ENCODE peak calls at places on chromosomes 2 and 18, in six cellular contexts. J is RWPE2, M is upper lobe of right lung, H is sigmoid colon, V is uterus, I is PC-9. C is an unnamed sample.

GRCh38 chr2:215782965-215783364 is 230.4 kb downstream of the MREG start:
- DNase-seq in J (no peak), M (no peak), H (no peak), V (no peak), I (no peak), C (no peak)

GRCh38 chr2:102975996-102976636 is 214.3 kb downstream of the TMEM182 start:
- DNase-seq in J (no peak), M (no peak), H (no peak), V (no peak), I (peak), C (no peak)

GRCh38 chr2:15601681-15602080 is 10.0 kb downstream of the DDX1 start:
- DNase-seq in J (no peak), M (no peak), H (no peak), V (no peak), I (no peak), C (no peak)

GRCh38 chr2:190649798-190650390 is 1.0 kb downstream of the NAB1 start:
- DNase-seq in J (no peak), M (no peak), H (no peak), V (no peak), I (no peak), C (no peak)

GRCh38 chr2:174590928-174591648 is 6.5 kb downstream of the WIPF1 start:
- DNase-seq in J (no peak), M (no peak), H (no peak), V (no peak), I (no peak), C (no peak)

GRCh38 chr2:179850188-179850587 is 11.2 kb downstream of the ZNF385B start:
- DNase-seq in J (no peak), M (no peak), H (no peak), V (no peak), I (peak), C (no peak)

GRCh38 chr2:96872591-96873349 is 2.9 kb upstream of the SEMA4C start:
- DNase-seq in J (no peak), M (no peak), H (no peak), V (no peak), I (peak), C (no peak)

GRCh38 chr2:226440119-226440917 is 359.3 kb downstream of the IRS1 start:
- DNase-seq in J (no peak), M (no peak), H (no peak), V (no peak), I (no peak), C (no peak)

GRCh38 chr18:59861009-59861408 is 38.8 kb upstream of the PMAIP1 start:
- DNase-seq in J (no peak), M (no peak), H (no peak), V (no peak), I (no peak), C (no peak)

GRCh38 chr2:94873362-94874276 is 2.4 kb downstream of the TEKT4 start:
- DNase-seq in J (no peak), M (peak), H (no peak), V (no peak), I (no peak), C (no peak)

GRCh38 chr2:189608160-189608559 is 27.6 kb upstream of the SLC40A1 start:
- DNase-seq in J (no peak), M (no peak), H (no peak), V (no peak), I (no peak), C (no peak)

GRCh38 chr2:133342283-133342895 is 225.9 kb downstream of the NCKAP5 start:
- DNase-seq in J (no peak), M (no peak), H (no peak), V (no peak), I (no peak), C (no peak)

GRCh38 chr2:172293952-172294351 is 133.4 kb upstream of the ITGA6 start:
- DNase-seq in J (no peak), M (no peak), H (no peak), V (peak), I (peak), C (no peak)

GRCh38 chr2:696463-696862 is 19.3 kb upstream of the TMEM18 start:
- DNase-seq in J (no peak), M (no peak), H (no peak), V (no peak), I (no peak), C (no peak)

GRCh38 chr2:47346-48218 is 1.3 kb upstream of the FAM110C start:
- DNase-seq in J (no peak), M (no peak), H (no peak), V (peak), I (no peak), C (no peak)

GRCh38 chr2:74327627-74328026 is 15.6 kb downstream of the SLC4A5 start:
- DNase-seq in J (no peak), M (no peak), H (no peak), V (no peak), I (no peak), C (no peak)

GRCh38 chr18:61471832-61472406 is 138.7 kb downstream of the CDH20 start:
- DNase-seq in J (no peak), M (no peak), H (no peak), V (no peak), I (no peak), C (no peak)

GRCh38 chr2:236852977-236853374 is 232.7 kb upstream of the COPS8 start:
- DNase-seq in J (no peak), M (no peak), H (no peak), V (no peak), I (no peak), C (peak)

GRCh38 chr2:53490659-53491058 is 276.9 kb upstream of the CHAC2 start:
- DNase-seq in J (no peak), M (no peak), H (peak), V (peak), I (no peak), C (no peak)

GRCh38 chr2:58680938-58681337 is 439.8 kb upstream of the FANCL start:
- DNase-seq in J (no peak), M (no peak), H (no peak), V (no peak), I (no peak), C (no peak)

GRCh38 chr2:162009543-162009942 is 64.5 kb downstream of the DPP4 start:
- DNase-seq in J (no peak), M (no peak), H (no peak), V (no peak), I (no peak), C (no peak)

GRCh38 chr2:23351388-23352141 is 33.4 kb upstream of the KLHL29 start:
- DNase-seq in J (no peak), M (peak), H (peak), V (peak), I (peak), C (peak)

GRCh38 chr18:34837769-34838194 is 127.7 kb downstream of the DTNA start:
- DNase-seq in J (no peak), M (no peak), H (peak), V (peak), I (no peak), C (no peak)

GRCh38 chr2:68320118-68320641 is 431 bp upstream of the CNRIP1 start:
- DNase-seq in J (no peak), M (no peak), H (peak), V (peak), I (no peak), C (no peak)

GRCh38 chr2:43542285-43542933 is 53.4 kb downstream of the THADA start:
- DNase-seq in J (no peak), M (no peak), H (no peak), V (no peak), I (no peak), C (no peak)

GRCh38 chr2:191247381-191248057 is 2.3 kb downstream of the MYO1B start:
- DNase-seq in J (peak), M (no peak), H (no peak), V (peak), I (peak), C (no peak)

DNA sequence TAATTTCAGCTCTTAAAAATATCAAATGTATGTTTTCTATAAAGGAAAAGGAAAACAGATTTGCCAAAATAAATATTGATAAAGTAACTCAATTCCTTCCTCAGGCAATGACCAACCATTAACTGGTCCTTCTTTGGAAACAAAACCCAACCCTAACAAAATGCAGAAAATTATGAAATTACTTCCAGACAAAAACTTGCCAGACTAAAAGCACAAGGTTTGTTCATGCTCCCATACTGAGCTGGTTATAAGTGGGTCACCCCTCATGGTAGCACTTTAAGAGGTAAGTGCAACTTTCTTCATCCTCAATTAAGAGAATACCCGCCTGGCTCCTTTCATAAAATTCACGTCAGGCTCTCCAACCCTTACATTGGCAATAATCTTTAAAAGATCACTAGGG is 31.1 kb upstream of the TTC32 start:
- DNase-seq in J (no peak), M (no peak), H (no peak), V (no peak), I (no peak), C (no peak)
- H3K27ac ChIP-seq in J (peak), M (no peak), H (no peak), V (no peak), I (peak), C (no peak)

GRCh38 chr2:37645836-37646235 is 25.6 kb downstream of the CDC42EP3 start:
- DNase-seq in J (no peak), M (no peak), H (no peak), V (no peak), I (no peak), C (no peak)

GRCh38 chr2:37644191-37644590 is 27.3 kb downstream of the CDC42EP3 start:
- DNase-seq in J (no peak), M (no peak), H (no peak), V (no peak), I (no peak), C (no peak)

GRCh38 chr2:37647941-37648315 is 23.5 kb downstream of the CDC42EP3 start:
- DNase-seq in J (no peak), M (no peak), H (no peak), V (no peak), I (no peak), C (no peak)

GRCh38 chr2:37643102-37644078 is 28.1 kb downstream of the CDC42EP3 start:
- DNase-seq in J (no peak), M (no peak), H (no peak), V (no peak), I (no peak), C (no peak)

DNA sequence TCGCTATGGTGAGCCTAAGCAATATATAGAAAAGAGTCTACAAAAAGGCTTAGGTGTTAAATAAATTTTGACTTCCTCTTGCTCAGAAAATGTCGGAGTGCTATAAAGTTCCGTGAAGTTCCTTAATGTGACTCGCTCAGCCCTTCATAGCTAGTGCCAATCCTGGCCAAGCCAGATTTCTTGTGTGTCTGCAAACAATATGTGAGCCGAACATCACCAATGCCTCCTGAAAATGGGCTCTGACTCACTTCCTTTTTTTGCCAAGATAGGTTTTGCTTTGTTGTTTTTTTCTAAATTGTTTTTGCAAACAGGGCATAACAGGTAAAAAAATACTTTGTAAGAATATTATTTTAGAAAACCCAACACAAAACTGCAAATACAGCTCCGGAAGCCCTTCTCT is 26.1 kb downstream of the CDC42EP3 start:
- DNase-seq in J (no peak), M (no peak), H (no peak), V (no peak), I (no peak), C (no peak)
- H3K4me3 ChIP-seq in J (no peak), M (no peak), H (no peak), V (no peak), I (no peak), C (no peak)

GRCh38 chr18:21218862-21219261 is 23.2 kb upstream of the GREB1L start:
- DNase-seq in J (no peak), M (no peak), H (no peak), V (no peak), I (no peak), C (no peak)
- H3K27ac ChIP-seq in J (no peak), M (no peak), H (no peak), V (no peak), I (no peak), C (no peak)

GRCh38 chr2:231487197-231487596 is 22.9 kb upstream of the NCL start:
- DNase-seq in J (no peak), M (peak), H (peak), V (no peak), I (no peak), C (no peak)

GRCh38 chr2:231480781-231481180 is 16.5 kb upstream of the NCL start:
- DNase-seq in J (no peak), M (no peak), H (no peak), V (no peak), I (no peak), C (no peak)

GRCh38 chr2:231483398-231484329 is 19.4 kb upstream of the NCL start:
- DNase-seq in J (no peak), M (peak), H (peak), V (no peak), I (no peak), C (no peak)

GRCh38 chr2:231479455-231479854 is 15.2 kb upstream of the NCL start:
- DNase-seq in J (no peak), M (no peak), H (no peak), V (no peak), I (no peak), C (no peak)

GRCh38 chr2:231482806-231483391 is 18.6 kb upstream of the NCL start:
- DNase-seq in J (peak), M (peak), H (peak), V (peak), I (peak), C (peak)
- H3K4me3 ChIP-seq in J (peak), M (peak), H (peak), V (peak), I (peak), C (peak)

C was measured in coronary artery.